ENCODE peak calls at places on chromosomes 5 and 9, in five cellular contexts. Y, J, L, G and R are unnamed samples.

GRCh38 chr9:124260769-124261603 is 3.2 kb downstream of the NEK6 start:
- DNase-seq in G (no peak), Y (peak), J (no peak), L (no peak), R (peak)

GRCh38 chr5:167993771-167994170 is 297.7 kb upstream of the WWC1 start:
- DNase-seq in G (no peak), J (no peak), Y (no peak), L (no peak), R (no peak)

GRCh38 chr9:112699230-112699629 is 18.7 kb downstream of the INIP start:
- DNase-seq in Y (no peak), J (no peak), G (no peak), L (no peak), R (no peak)

GRCh38 chr9:35771079-35771441 is 17.0 kb upstream of the MSMP start:
- DNase-seq in G (no peak), L (no peak), Y (no peak), J (no peak), R (no peak)

GRCh38 chr5:137291436-137291835 is 207.7 kb downstream of the SPOCK1 start:
- DNase-seq in G (no peak), J (no peak), Y (no peak), L (no peak), R (no peak)

GRCh38 chr5:83844320-83845068 is 123.8 kb upstream of the HAPLN1 start:
- DNase-seq in J (no peak), Y (no peak), L (no peak), G (peak), R (peak)

GRCh38 chr9:132873403-132873802 is 4.7 kb downstream of the AK8 start:
- DNase-seq in Y (no peak), L (no peak), J (no peak), G (no peak), R (no peak)

GRCh38 chr5:62331921-62332320 is 25.9 kb downstream of the KIF2A start:
- DNase-seq in Y (no peak), L (no peak), G (no peak), J (no peak), R (no peak)

GRCh38 chr5:59793000-59793399 is 100.5 kb downstream of the PDE4D start:
- DNase-seq in J (no peak), G (no peak), Y (peak), L (no peak), R (peak)

GRCh38 chr9:105690742-105691141 is 3.6 kb upstream of the TMEM38B start:
- DNase-seq in L (peak), G (no peak), J (peak), Y (no peak), R (peak)

GRCh38 chr5:93831449-93831848 is 90.0 kb upstream of the POU5F2 start:
- DNase-seq in G (no peak), Y (no peak), L (no peak), J (no peak), R (peak)

GRCh38 chr5:90479611-90480385 is 5.1 kb downstream of the POLR3G start:
- DNase-seq in Y (no peak), L (no peak), J (no peak), G (no peak), R (peak)

GRCh38 chr9:129487658-129488483 is 133.0 kb downstream of the C9orf50 start:
- DNase-seq in Y (no peak), J (no peak), G (no peak), L (peak), R (peak)
- TF ChIP-seq MXI1 in Y (no peak), J (peak), G (no peak), L (no peak), R (no peak)

GRCh38 chr5:1031306-1031959 is 22.8 kb downstream of the NKD2 start:
- DNase-seq in L (no peak), G (no peak), J (peak), Y (no peak), R (no peak)
- TF ChIP-seq MXI1 in L (no peak), G (no peak), J (no peak), Y (no peak), R (no peak)

GRCh38 chr5:56914678-56915077 is 5.3 kb downstream of the SETD9 start:
- DNase-seq in J (peak), L (no peak), Y (no peak), G (no peak), R (no peak)

GRCh38 chr5:56908942-56909293 is 478 bp upstream of the SETD9 start:
- DNase-seq in Y (no peak), J (no peak), G (no peak), L (no peak), R (no peak)

GRCh38 chr5:56909294-56910122 is at the start of gene SETD9:
- DNase-seq in L (peak), G (peak), J (peak), Y (peak), R (peak)

GRCh38 chr5:56913766-56914165 is 4.4 kb downstream of the SETD9 start:
- DNase-seq in Y (no peak), L (no peak), J (no peak), G (no peak), R (no peak)

DNA sequence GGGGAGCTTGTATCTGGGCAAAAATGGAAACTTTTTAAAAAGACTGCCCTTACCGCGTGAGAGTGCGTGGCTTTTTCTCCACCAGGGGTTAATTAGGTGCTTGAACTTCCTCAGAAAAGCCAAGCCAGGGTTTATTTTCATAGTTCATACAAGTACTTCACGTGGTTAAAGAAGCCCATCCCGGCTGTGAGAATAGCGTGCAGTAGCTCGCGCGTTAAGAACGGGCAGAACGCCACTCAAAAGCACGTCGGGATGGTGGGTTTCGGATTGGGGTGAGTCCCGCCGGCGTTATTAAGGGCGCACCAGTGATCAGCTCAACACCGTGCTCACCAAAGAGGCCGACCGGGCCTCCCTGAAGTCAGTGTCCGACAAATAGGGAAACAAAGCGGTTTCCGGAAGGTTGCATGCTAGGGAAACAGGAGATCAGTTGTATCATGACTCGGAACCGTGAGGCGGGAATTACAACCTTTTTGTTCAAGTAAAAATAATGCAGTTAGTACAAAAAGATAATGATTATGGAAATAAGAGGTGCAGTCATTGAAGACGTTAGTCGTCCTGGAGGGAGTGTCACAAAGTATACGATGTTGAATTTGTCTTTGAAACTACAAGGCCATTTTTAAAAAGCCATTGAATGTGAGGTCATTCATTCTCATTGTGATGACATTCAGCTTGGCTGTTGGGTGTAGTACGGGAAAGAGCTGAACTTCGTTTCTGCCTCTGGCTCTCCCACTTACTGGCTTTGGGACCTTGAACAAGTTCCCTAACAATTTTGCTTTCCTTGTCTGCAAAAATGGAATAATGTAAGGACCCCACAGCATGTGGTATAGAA is 941 bp downstream of the SETD9 start:
- DNase-seq in Y (peak), G (no peak), J (peak), L (no peak), R (no peak)
- TF ChIP-seq MXI1 in Y (peak), G (peak), J (peak), L (no peak), R (peak)

GRCh38 chr5:73496984-73497457 is 1.2 kb upstream of the BTF3 start:
- DNase-seq in Y (peak), G (no peak), L (peak), J (peak), R (peak)
- TF ChIP-seq MXI1 in Y (no peak), G (no peak), L (no peak), J (peak), R (no peak)

GRCh38 chr5:128276537-128277216 is 193.1 kb downstream of the SLC12A2 start:
- DNase-seq in Y (no peak), G (no peak), J (no peak), L (no peak), R (peak)
- TF ChIP-seq MXI1 in Y (no peak), G (no peak), J (no peak), L (no peak), R (no peak)